ENCODE peak calls at places on chromosomes 13 and 19, in four cellular contexts. One of them, this sample, is unnamed.

GRCh38 chr19:1053176-1054101 is 13.5 kb upstream of the ARHGAP45 start:
- DNase-seq in NCI-H1436: no peak
- DNase-seq in kidney: no peak
- DNase-seq in progenitor cell of endocrine pancreas: no peak
- DNase-seq in this sample: no peak

GRCh38 chr13:98563071-98563470 is 13.8 kb downstream of the STK24 start:
- DNase-seq in kidney: no peak
- DNase-seq in progenitor cell of endocrine pancreas: no peak
- DNase-seq in NCI-H1436: no peak
- DNase-seq in this sample: no peak

GRCh38 chr19:6278740-6279619 is 795 bp downstream of the MLLT1 start:
- DNase-seq in kidney: no peak
- DNase-seq in progenitor cell of endocrine pancreas: no peak
- DNase-seq in NCI-H1436: no peak
- DNase-seq in this sample: no peak

GRCh38 chr13:112248406-112248760 is 127.8 kb upstream of the SPACA7 start:
- DNase-seq in kidney: no peak
- DNase-seq in NCI-H1436: no peak
- DNase-seq in progenitor cell of endocrine pancreas: no peak
- DNase-seq in this sample: no peak

GRCh38 chr13:109628251-109628699 is 158.1 kb downstream of the IRS2 start:
- DNase-seq in kidney: no peak
- DNase-seq in progenitor cell of endocrine pancreas: no peak
- DNase-seq in NCI-H1436: no peak
- DNase-seq in this sample: no peak

GRCh38 chr19:4980087-4980486 is 11.2 kb downstream of the KDM4B start:
- DNase-seq in progenitor cell of endocrine pancreas: no peak
- DNase-seq in kidney: no peak
- DNase-seq in NCI-H1436: no peak
- DNase-seq in this sample: no peak

GRCh38 chr19:11737964-11738745 is 591 bp downstream of the ZNF823 start:
- DNase-seq in kidney: peak; percentile 92
- DNase-seq in progenitor cell of endocrine pancreas: peak; percentile 56
- DNase-seq in NCI-H1436: no peak
- DNase-seq in this sample: peak; percentile 31

GRCh38 chr13:78827471-78827870 is 168.5 kb upstream of the OBI1 start:
- DNase-seq in kidney: no peak
- DNase-seq in NCI-H1436: no peak
- DNase-seq in progenitor cell of endocrine pancreas: no peak
- DNase-seq in this sample: no peak

GRCh38 chr13:113468461-113469147 is 15.3 kb upstream of the ADPRHL1 start:
- DNase-seq in progenitor cell of endocrine pancreas: no peak
- DNase-seq in kidney: no peak
- DNase-seq in NCI-H1436: no peak
- DNase-seq in this sample: no peak